ENCODE peak calls at places on chromosomes 6 and 20, in four cellular contexts. N is H1, K is K562, Q is GM12878. I is an unnamed sample.

GRCh38 chr6:73309784-73310502 is 44.1 kb downstream of the DPPA5 start:
- DNase-seq in N (peak; percentile 61), K (peak; percentile 80), Q (no peak), I (no peak)

GRCh38 chr6:87723727-87724078 is 21.7 kb upstream of the AKIRIN2 start:
- DNase-seq in N (no peak), K (no peak), Q (no peak), I (no peak)

GRCh38 chr6:79250107-79250514 is 15.6 kb upstream of the HMGN3 start:
- DNase-seq in N (no peak), K (no peak), Q (peak; percentile 51), I (peak; percentile 20)

GRCh38 chr6:74549746-74550145 is 656.1 kb downstream of the COL12A1 start:
- DNase-seq in N (no peak), K (no peak), Q (no peak), I (peak; percentile 13)

GRCh38 chr20:6026051-6026450 is 27.8 kb downstream of the LRRN4 start:
- DNase-seq in N (no peak), K (no peak), Q (no peak), I (no peak)

GRCh38 chr6:157075549-157076426 is 247.5 kb downstream of the TMEM242 start:
- DNase-seq in N (no peak), K (no peak), Q (peak; percentile 44), I (no peak)

GRCh38 chr6:31578461-31579118 is 3.2 kb downstream of the TNF start:
- DNase-seq in N (no peak), K (no peak), Q (no peak), I (no peak)

GRCh38 chr6:63549076-63549475 is 23.2 kb upstream of the LOC128125822 start:
- DNase-seq in N (no peak), K (no peak), Q (no peak), I (no peak)

GRCh38 chr6:110822248-110822647 is 7.0 kb upstream of the CDK19 start:
- DNase-seq in N (no peak), K (no peak), Q (no peak), I (no peak)

GRCh38 chr6:72424476-72424875 is 197.4 kb upstream of the KCNQ5 start:
- DNase-seq in N (no peak), K (no peak), Q (no peak), I (no peak)

GRCh38 chr20:13028001-13028400 is 19.2 kb downstream of the SPTLC3 start:
- DNase-seq in N (no peak), K (no peak), Q (no peak), I (no peak)

GRCh38 chr6:113558966-113559365 is 298.2 kb upstream of the MARCKS start:
- DNase-seq in N (no peak), K (no peak), Q (no peak), I (no peak)

GRCh38 chr20:6993526-6993925 is 226.0 kb downstream of the BMP2 start:
- DNase-seq in N (no peak), K (no peak), Q (no peak), I (no peak)

DNA sequence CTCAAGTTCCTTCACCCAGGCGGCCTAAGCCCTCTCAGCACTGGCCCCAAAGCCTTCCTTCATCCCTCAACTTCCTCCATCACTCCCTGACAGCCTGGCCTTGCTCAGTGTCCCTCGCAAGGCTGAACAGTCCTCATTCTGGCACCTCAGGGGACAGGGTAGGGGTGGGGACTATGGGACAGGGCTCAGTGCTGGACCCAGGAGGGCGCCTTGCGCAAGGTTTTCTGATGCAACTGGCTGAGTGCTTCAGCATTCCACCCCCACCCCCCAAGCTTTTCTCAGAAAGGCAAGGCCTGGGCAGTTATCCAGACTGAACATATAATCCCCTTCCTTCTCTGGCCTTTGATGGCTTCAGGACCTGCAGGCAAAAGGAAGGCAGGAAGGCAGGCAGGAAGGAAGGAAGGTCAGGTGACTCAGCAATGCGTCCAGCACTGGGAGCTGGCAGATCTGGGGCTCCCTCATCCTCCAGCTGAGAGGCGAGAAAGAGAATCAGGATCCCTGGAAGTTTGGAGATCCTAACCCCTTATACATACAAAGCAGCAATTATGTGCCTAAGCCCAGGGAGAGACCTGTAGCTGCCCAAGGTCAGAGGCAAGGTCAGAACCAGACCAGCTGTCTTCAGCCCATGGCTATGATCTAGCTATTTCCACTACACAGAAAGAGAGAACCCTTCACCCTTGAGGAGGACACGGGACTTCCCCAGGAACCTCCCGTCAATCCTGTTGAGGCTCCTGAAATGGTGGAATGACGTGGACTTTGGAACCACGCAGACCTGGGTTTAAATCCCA is 8.6 kb upstream of the TRIB3 start:
- DNase-seq in N (no peak), K (peak; percentile 79), Q (no peak), I (peak; percentile 99)
- TF ChIP-seq CBX5 in N (no peak), K (no peak), Q (no peak), I (peak; percentile 100)

DNA sequence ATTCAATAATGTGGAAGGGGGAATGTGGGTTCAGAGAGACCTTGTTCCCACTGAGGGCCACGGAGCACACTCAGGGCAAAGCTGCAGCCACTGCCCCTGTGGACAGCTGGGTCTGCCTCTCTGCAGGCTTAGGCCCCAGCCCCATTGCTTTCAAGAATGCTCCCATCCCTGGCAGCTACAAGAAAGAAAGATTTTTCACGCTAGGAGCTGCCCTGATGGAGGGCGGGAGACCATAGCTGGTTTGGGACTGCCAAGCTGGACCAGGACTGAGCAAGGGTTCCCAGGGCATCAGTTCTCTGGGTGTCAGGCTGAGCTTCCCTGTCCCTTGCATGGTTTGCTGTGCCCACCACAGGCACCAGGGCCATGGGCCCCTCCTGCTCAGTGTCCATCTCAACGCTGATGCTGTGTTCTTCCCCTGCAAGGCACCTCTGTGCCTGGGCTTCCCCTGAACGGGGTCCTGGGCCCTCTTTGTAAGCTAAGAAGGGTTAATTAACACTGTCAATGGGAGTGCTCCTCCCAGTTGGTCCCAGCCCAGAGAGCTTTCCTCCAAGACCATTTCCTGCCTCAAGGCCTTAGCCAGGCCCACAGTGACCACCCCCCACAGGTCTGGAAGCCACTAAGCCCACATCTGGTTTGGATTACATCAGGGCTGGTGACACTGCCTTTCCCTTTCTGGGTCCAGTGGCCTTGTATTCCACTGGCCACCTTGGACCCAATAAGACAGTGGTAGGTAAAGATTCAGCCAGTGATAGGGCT is 8.4 kb downstream of the FOXS1 start:
- DNase-seq in N (no peak), K (no peak), Q (no peak), I (no peak)
- H3K4me2 ChIP-seq in N (no peak overlapping the region), K (no peak overlapping the region), Q (no peak overlapping the region), I (no peak overlapping the region)

GRCh38 chr20:32091888-32092346 is 17.6 kb upstream of the TM9SF4 start:
- DNase-seq in N (peak; percentile 93), K (peak; percentile 79), Q (no peak), I (peak; percentile 82)
- TF ChIP-seq CBX5 in N (no peak), K (no peak), Q (no peak), I (peak; percentile 58)

DNA sequence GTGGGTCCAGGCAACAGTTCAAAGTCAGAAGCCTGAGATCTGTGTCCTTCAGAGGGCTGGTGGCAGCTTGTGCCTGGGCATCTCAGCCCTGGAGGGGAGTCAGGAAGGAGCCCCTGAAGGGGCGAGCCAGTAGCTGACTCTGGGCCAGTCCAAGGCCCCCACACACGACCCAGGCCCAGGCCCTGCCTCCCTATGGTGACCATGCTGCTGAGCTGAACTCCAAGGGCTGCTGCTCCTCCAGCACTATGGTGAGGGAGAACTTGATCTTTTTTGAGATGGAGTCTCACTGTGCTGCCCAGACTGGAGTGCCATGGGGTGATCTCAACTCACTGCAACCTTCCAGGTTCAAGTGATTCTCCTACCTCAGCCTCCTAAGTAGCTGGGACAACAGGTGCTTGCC is 15.2 kb upstream of the CST3 start:
- DNase-seq in N (peak; percentile 19), K (no peak), Q (no peak), I (no peak)
- H3K4me2 ChIP-seq in N (no peak overlapping the region), K (no peak overlapping the region), Q (no peak overlapping the region), I (no peak overlapping the region)

GRCh38 chr6:89272611-89273010 is 42.5 kb downstream of the GABRR2 start:
- DNase-seq in N (no peak), K (no peak), Q (no peak), I (no peak)

GRCh38 chr6:89267918-89268317 is 47.2 kb downstream of the GABRR2 start:
- DNase-seq in N (no peak), K (no peak), Q (no peak), I (no peak)

GRCh38 chr6:89270951-89271721 is 44.0 kb downstream of the GABRR2 start:
- DNase-seq in N (peak; percentile 37), K (no peak), Q (peak; percentile 21), I (no peak)

GRCh38 chr6:89269981-89270380 is 45.1 kb downstream of the GABRR2 start:
- DNase-seq in N (no peak), K (no peak), Q (no peak), I (no peak)

DNA sequence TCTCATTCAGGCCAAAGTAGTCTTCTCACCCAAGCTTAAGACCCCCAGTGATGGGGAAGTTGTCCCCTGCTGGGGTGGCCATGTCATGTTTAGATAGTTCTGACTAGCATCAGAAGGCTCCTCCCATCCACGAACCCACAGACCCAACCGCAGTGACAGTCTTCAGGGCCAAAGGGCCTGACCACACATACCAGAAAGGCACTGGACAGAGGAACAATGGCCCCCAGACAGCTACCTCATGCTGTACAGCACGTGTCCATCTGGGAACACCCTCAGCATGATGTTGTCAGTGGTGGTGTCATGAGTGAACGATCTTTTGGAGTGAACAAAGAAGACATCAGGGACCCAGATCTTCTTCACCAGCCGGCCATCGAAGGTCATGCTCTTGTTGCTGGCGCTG is 46.3 kb downstream of the GABRR2 start:
- DNase-seq in N (no peak), K (no peak), Q (no peak), I (no peak)
- TF ChIP-seq CBX5 in N (no peak), K (no peak), Q (no peak), I (no peak)

GRCh38 chr6:37819802-37820712 is 530 bp downstream of the ZFAND3 start:
- DNase-seq in N (peak; percentile 61), K (no peak), Q (peak; percentile 25), I (peak; percentile 54)
- H3K4me2 ChIP-seq in N (peak overlapping the region; percentile 81), K (peak overlapping the region; percentile 97), Q (peak overlapping the region; percentile 92), I (peak overlapping the region; percentile 87)

I was measured in HepG2.